ENCODE peak calls at places on chromosomes 5 and 9, in nine cellular contexts. R is uterus; H is A673; G is ovary; V is psoas muscle; B is H1; D is progenitor cell of endocrine pancreas; X is activated CD8-positive, alpha-beta T cell treated with anti-CD3 and anti-CD28 coated beads for 36 hours; Y is cardiac muscle cell. F is an unnamed sample.

GRCh38 chr5:154575869-154576806 is 98.1 kb upstream of the HAND1 start:
- DNase-seq in R (no peak), H (no peak), G (no peak), V (no peak), B (no peak), D (no peak), X (no peak), Y (peak), F (no peak)

GRCh38 chr5:86797677-86798076 is 179.9 kb downstream of the COX7C start:
- DNase-seq in R (no peak), H (no peak), G (no peak), V (no peak), B (peak), D (no peak), X (no peak), Y (no peak), F (no peak)

GRCh38 chr5:42989198-42989597 is 50.9 kb downstream of the ANXA2R start:
- DNase-seq in R (no peak), H (no peak), G (no peak), V (no peak), B (no peak), D (no peak), X (no peak), Y (no peak), F (no peak)

GRCh38 chr5:51495672-51496071 is 112.4 kb downstream of the ISL1 start:
- DNase-seq in R (no peak), H (peak), G (no peak), V (no peak), B (no peak), D (no peak), X (no peak), Y (no peak), F (no peak)

GRCh38 chr5:149264432-149265069 is 7.1 kb upstream of the AFAP1L1 start:
- DNase-seq in R (no peak), H (no peak), G (no peak), V (no peak), B (peak), D (peak), X (peak), Y (peak), F (no peak)

GRCh38 chr5:135214897-135215616 is 181.0 kb upstream of the PITX1 start:
- DNase-seq in R (no peak), H (no peak), G (no peak), V (no peak), B (no peak), D (no peak), X (no peak), Y (no peak), F (no peak)

GRCh38 chr5:135989686-135990085 is 34.9 kb upstream of the LECT2 start:
- DNase-seq in R (no peak), H (no peak), G (no peak), V (no peak), B (no peak), D (no peak), X (no peak), Y (no peak), F (no peak)

GRCh38 chr9:117492476-117492875 is 77.6 kb upstream of the ASTN2 start:
- DNase-seq in R (no peak), H (no peak), G (no peak), V (no peak), B (no peak), D (no peak), X (no peak), Y (no peak), F (no peak)

GRCh38 chr9:110578896-110579752 is at the start of gene SVEP1:
- DNase-seq in R (peak), H (peak), G (no peak), V (peak), B (no peak), D (peak), X (no peak), Y (peak), F (no peak)

GRCh38 chr5:91074615-91075014 is 308.5 kb downstream of the ARRDC3 start:
- DNase-seq in R (no peak), H (peak), G (no peak), V (no peak), B (no peak), D (no peak), X (no peak), Y (no peak), F (peak)

GRCh38 chr5:78634634-78635033 is 13.9 kb downstream of the LHFPL2 start:
- DNase-seq in R (no peak), H (peak), G (no peak), V (no peak), B (no peak), D (no peak), X (no peak), Y (no peak), F (no peak)

GRCh38 chr9:68791169-68791568 is 86.1 kb downstream of the PIP5K1B start:
- DNase-seq in R (no peak), H (no peak), G (no peak), V (no peak), B (no peak), D (no peak), X (no peak), Y (no peak), F (no peak)

GRCh38 chr9:38339087-38339486 is 53.4 kb upstream of the ALDH1B1 start:
- DNase-seq in R (no peak), H (no peak), G (no peak), V (no peak), B (no peak), D (no peak), X (no peak), Y (no peak), F (peak)

GRCh38 chr5:123088031-123088805 is 823 bp upstream of the PRDM6 start:
- DNase-seq in R (no peak), H (no peak), G (no peak), V (no peak), B (no peak), D (no peak), X (no peak), Y (no peak), F (no peak)

GRCh38 chr5:79547982-79548381 is 34.0 kb upstream of the HOMER1 start:
- DNase-seq in R (no peak), H (no peak), G (no peak), V (no peak), B (no peak), D (no peak), X (no peak), Y (no peak), F (no peak)

GRCh38 chr5:140011297-140011802 is 31.7 kb downstream of the NRG2 start:
- DNase-seq in R (no peak), H (no peak), G (no peak), V (peak), B (no peak), D (no peak), X (no peak), Y (peak), F (no peak)

GRCh38 chr5:56319281-56320242 is 86.4 kb upstream of the ANKRD55 start:
- DNase-seq in R (peak), H (peak), G (no peak), V (peak), B (no peak), D (no peak), X (no peak), Y (no peak), F (no peak)

GRCh38 chr5:14397717-14398116 is 183.9 kb upstream of the OTULINL start:
- DNase-seq in R (peak), H (no peak), G (peak), V (no peak), B (no peak), D (no peak), X (no peak), Y (no peak), F (peak)

GRCh38 chr5:107367919-107368318 is 302.8 kb downstream of the EFNA5 start:
- DNase-seq in R (no peak), H (no peak), G (no peak), V (no peak), B (no peak), D (no peak), X (no peak), Y (no peak), F (no peak)

GRCh38 chr5:82748688-82749091 is 328.5 kb downstream of the TMEM167A start:
- DNase-seq in R (no peak), H (peak), G (no peak), V (no peak), B (no peak), D (no peak), X (peak), Y (no peak), F (no peak)

GRCh38 chr9:77939149-77939668 is 92.4 kb downstream of the GNAQ start:
- DNase-seq in R (no peak), H (no peak), G (no peak), V (no peak), B (no peak), D (no peak), X (no peak), Y (no peak), F (no peak)

GRCh38 chr9:33524431-33524947 is 438 bp downstream of the ANKRD18B start:
- DNase-seq in R (no peak), H (no peak), G (no peak), V (no peak), B (no peak), D (no peak), X (no peak), Y (peak), F (no peak)

GRCh38 chr9:135349212-135349962 is 130.2 kb upstream of the PPP1R26 start:
- DNase-seq in R (no peak), H (no peak), G (no peak), V (peak), B (no peak), D (no peak), X (no peak), Y (no peak), F (no peak)

GRCh38 chr5:138696501-138696900 is 56.7 kb upstream of the CTNNA1 start:
- DNase-seq in R (no peak), H (no peak), G (no peak), V (no peak), B (no peak), D (no peak), X (no peak), Y (no peak), F (no peak)

GRCh38 chr9:114718801-114719221 is 36.8 kb upstream of the TEX48 start:
- DNase-seq in R (no peak), H (no peak), G (no peak), V (no peak), B (no peak), D (no peak), X (peak), Y (no peak), F (no peak)

GRCh38 chr9:132986586-132986985 is 8.1 kb downstream of the GFI1B start:
- DNase-seq in R (no peak), H (no peak), G (no peak), V (no peak), B (no peak), D (no peak), X (peak), Y (no peak), F (no peak)

GRCh38 chr5:74231697-74232096 is 408.8 kb downstream of the ENC1 start:
- DNase-seq in R (no peak), H (no peak), G (no peak), V (no peak), B (no peak), D (no peak), X (no peak), Y (no peak), F (no peak)

GRCh38 chr5:159186319-159186718 is 23.0 kb downstream of the RNF145 start:
- DNase-seq in R (no peak), H (no peak), G (no peak), V (no peak), B (no peak), D (no peak), X (no peak), Y (no peak), F (no peak)

GRCh38 chr9:113895526-113895925 is 19.4 kb downstream of the ZNF618 start:
- DNase-seq in R (no peak), H (peak), G (no peak), V (no peak), B (no peak), D (no peak), X (no peak), Y (no peak), F (no peak)

GRCh38 chr9:126721531-126722098 is 83.2 kb upstream of the ZBTB43 start:
- DNase-seq in R (no peak), H (no peak), G (no peak), V (no peak), B (no peak), D (no peak), X (peak), Y (no peak), F (no peak)

GRCh38 chr9:94783121-94783664 is 56.7 kb downstream of the AOPEP start:
- DNase-seq in R (peak), H (peak), G (peak), V (peak), B (peak), D (peak), X (peak), Y (peak), F (peak)

GRCh38 chr9:135087899-135088347 is 455 bp downstream of the OLFM1 start:
- DNase-seq in R (no peak), H (peak), G (no peak), V (peak), B (no peak), D (no peak), X (no peak), Y (no peak), F (no peak)

GRCh38 chr5:179612577-179613459 is 10.7 kb downstream of the HNRNPH1 start:
- DNase-seq in R (no peak), H (no peak), G (no peak), V (no peak), B (no peak), D (no peak), X (no peak), Y (no peak), F (no peak)

GRCh38 chr9:91101598-91102168 is 260.0 kb downstream of the AUH start:
- DNase-seq in R (no peak), H (no peak), G (no peak), V (no peak), B (no peak), D (no peak), X (peak), Y (no peak), F (no peak)

GRCh38 chr5:159851053-159851452 is 65.2 kb upstream of the ADRA1B start:
- DNase-seq in R (no peak), H (no peak), G (no peak), V (no peak), B (no peak), D (no peak), X (no peak), Y (no peak), F (no peak)

GRCh38 chr5:93623153-93623552 is 40.1 kb downstream of the NR2F1 start:
- DNase-seq in R (no peak), H (no peak), G (no peak), V (no peak), B (no peak), D (no peak), X (no peak), Y (no peak), F (no peak)

GRCh38 chr5:93622240-93622885 is 39.3 kb downstream of the NR2F1 start:
- DNase-seq in R (peak), H (peak), G (no peak), V (no peak), B (no peak), D (no peak), X (peak), Y (no peak), F (no peak)

GRCh38 chr5:93621340-93621872 is 38.4 kb downstream of the NR2F1 start:
- DNase-seq in R (peak), H (peak), G (peak), V (peak), B (no peak), D (peak), X (peak), Y (no peak), F (no peak)

DNA sequence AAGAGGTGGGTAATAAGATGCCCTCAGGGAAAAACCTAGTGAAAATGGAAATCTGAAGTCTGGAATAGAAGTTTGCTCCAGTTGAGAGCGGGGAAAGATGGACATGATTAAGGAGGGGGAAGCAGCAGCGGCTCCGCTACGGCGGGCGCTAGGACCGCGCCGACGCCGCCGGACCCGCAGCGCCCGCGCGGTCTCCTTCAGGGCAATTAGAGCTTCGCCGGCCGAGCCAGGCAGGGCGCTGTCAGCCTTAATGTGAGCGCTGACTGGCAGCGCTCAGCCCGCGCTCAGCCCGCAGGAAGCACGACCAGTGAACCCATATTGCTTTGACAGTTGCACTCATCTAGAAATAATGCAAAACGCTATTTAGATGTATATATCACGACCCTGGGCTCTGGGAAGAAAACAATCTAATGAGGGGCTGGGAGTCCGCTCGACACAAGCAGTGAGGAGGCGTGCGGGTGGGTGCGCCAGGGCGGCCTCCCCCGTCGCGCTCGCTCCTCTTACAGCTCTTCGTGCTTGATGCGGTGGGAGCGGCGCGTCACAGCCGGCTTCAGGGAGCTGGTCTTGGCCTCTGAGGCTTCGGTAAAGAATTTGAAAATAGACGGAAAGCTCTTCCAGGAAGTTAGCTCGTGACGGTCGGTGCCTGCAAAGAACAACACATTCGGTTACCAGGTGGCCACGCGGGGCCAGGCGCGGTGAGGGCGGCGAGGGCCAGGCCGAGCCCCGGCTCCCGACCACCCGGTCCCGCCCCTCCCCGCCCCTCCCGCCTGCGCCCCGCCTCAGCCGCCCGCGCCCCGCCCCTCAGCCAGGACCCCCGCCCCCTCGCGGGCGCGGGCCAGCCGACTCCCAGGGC is 37.7 kb downstream of the NR2F1 start:
- DNase-seq in R (peak), H (peak), G (peak), V (peak), B (no peak), D (no peak), X (peak), Y (peak), F (no peak)
- TF ChIP-seq CTCF in R (no peak), H (no peak), G (peak), V (no peak), B (no peak), D (no peak), X (no peak), Y (peak), F (peak)

DNA sequence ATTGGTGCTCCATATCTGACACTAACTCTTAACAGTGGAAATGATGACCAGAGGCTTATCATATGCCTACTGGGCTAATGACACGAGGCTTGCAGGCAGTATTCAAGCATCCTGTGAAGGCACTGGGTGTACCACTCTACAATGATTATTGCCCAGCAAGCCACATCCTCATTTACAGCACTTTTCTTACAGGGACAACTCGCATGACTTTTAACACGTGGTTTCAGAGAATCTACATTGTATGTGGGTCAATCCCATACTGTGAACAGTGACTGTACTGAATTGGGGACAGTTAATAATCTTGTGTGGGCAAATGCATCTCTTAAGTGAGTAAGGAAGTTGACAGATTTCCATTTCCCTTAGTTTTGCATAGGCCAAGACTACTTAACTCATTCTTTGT is 260.0 kb downstream of the TRPM3 start:
- DNase-seq in R (no peak), H (no peak), G (no peak), V (no peak), B (no peak), D (no peak), X (no peak), Y (no peak), F (no peak)
- TF ChIP-seq CTCF in R (no peak), H (no peak), G (no peak), V (no peak), B (no peak), D (no peak), X (no peak), Y (no peak), F (no peak)

GRCh38 chr5:131563434-131564228 is 71.4 kb downstream of the RAPGEF6 start:
- DNase-seq in R (no peak), H (peak), G (no peak), V (no peak), B (no peak), D (no peak), X (no peak), Y (peak), F (no peak)
- TF ChIP-seq CTCF in R (no peak), H (peak), G (no peak), V (no peak), B (no peak), D (peak), X (no peak), Y (no peak), F (no peak)

GRCh38 chr9:69818946-69819345 is 1.7 kb upstream of the CFAP95 start:
- DNase-seq in R (no peak), H (no peak), G (no peak), V (no peak), B (no peak), D (no peak), X (peak), Y (no peak), F (no peak)

GRCh38 chr9:69817202-69817601 is 3.4 kb upstream of the CFAP95 start:
- DNase-seq in R (no peak), H (peak), G (no peak), V (no peak), B (no peak), D (no peak), X (no peak), Y (no peak), F (no peak)

GRCh38 chr9:69824497-69825252 is 4.1 kb downstream of the CFAP95 start:
- DNase-seq in R (no peak), H (no peak), G (no peak), V (no peak), B (no peak), D (no peak), X (no peak), Y (no peak), F (no peak)

GRCh38 chr9:69820955-69821788 is 555 bp downstream of the CFAP95 start:
- DNase-seq in R (no peak), H (peak), G (no peak), V (no peak), B (no peak), D (no peak), X (no peak), Y (no peak), F (no peak)

GRCh38 chr9:69822091-69822750 is 1.6 kb downstream of the CFAP95 start:
- DNase-seq in R (no peak), H (peak), G (no peak), V (no peak), B (no peak), D (no peak), X (no peak), Y (no peak), F (no peak)
- TF ChIP-seq CTCF in R (no peak), H (peak), G (no peak), V (no peak), B (no peak), D (peak), X (no peak), Y (no peak), F (no peak)

DNA sequence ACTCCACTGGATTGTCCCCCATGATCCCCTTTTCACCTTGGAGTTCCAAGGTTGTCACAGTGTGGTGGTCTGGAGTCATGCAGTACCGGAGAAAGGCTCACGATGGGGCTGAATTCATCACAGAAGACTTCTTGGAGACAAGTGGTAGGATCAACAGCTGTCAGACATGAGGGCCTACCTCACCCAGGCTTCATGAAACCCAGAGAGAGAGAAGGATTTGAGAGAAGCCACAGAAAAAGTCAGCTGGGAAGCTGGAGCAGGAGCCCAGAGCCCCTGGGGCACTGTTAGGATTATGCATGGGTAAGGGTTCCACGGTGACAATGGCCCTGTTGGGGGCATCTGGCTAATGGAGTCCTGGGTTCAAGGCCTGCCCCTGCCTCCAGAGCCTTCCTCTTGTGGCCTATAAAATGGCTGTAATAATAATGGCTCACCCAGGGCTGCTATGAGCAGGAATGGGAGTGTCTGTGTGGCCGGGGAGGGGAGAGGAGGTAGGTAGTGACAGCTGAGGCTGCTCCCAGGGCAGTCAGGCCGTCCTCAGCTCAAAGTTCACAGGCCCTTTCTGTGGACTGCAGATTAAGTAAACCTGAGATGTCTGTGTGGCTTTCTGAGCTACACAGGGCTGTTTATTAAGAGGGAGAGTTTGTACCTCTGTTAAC is 910 bp downstream of the TRIM14 start:
- DNase-seq in R (no peak), H (peak), G (no peak), V (no peak), B (no peak), D (no peak), X (peak), Y (no peak), F (no peak)
- TF ChIP-seq CTCF in R (no peak), H (peak), G (no peak), V (no peak), B (peak), D (no peak), X (peak), Y (no peak), F (peak)

F was measured in AG09319.